ENCODE peak calls at places on chromosomes 7 and 10, in nine cellular contexts. V is neural progenitor cell, K is right atrium auricular region, E is tibial artery, U is omental fat pad, C is RWPE1, T is fibroblast of lung, O is heart left ventricle, D is endodermal cell. A is an unnamed sample.

GRCh38 chr10:68135362-68135761 is 26.1 kb downstream of the MYPN start:
- DNase-seq in U (no peak), C (no peak), D (no peak), T (peak; percentile 51), V (no peak), O (no peak), K (no peak), E (no peak), A (no peak)

GRCh38 chr10:47264797-47265281 is 35.2 kb upstream of the GDF10 start:
- DNase-seq in V (no peak), T (no peak), C (no peak), O (no peak), K (no peak), D (no peak), E (no peak), U (no peak), A (no peak)

GRCh38 chr10:5216801-5217200 is 20.2 kb downstream of the AKR1C4 start:
- DNase-seq in T (no peak), U (no peak), E (no peak), C (no peak), V (no peak), K (no peak), D (no peak), O (no peak), A (no peak)

GRCh38 chr10:98910048-98910447 is 325.6 kb downstream of the HPSE2 start:
- DNase-seq in T (peak; percentile 32), O (no peak), V (no peak), C (no peak), D (no peak), U (no peak), E (no peak), K (no peak), A (no peak)

GRCh38 chr7:45161138-45161537 is 3.5 kb downstream of the RAMP3 start:
- DNase-seq in V (no peak), E (no peak), C (no peak), D (no peak), K (no peak), T (no peak), U (no peak), O (no peak), A (no peak)

GRCh38 chr10:113493195-113493594 is 59.7 kb upstream of the HABP2 start:
- DNase-seq in D (no peak), U (no peak), K (no peak), V (no peak), O (no peak), C (peak; percentile 42), T (peak; percentile 1), E (no peak), A (no peak)

GRCh38 chr10:71326464-71326881 is 7.4 kb downstream of the SLC29A3 start:
- DNase-seq in V (no peak), C (no peak), O (no peak), U (no peak), K (no peak), T (no peak), E (no peak), D (no peak), A (no peak)

GRCh38 chr10:124768791-124769190 is 22.9 kb downstream of the EEF1AKMT2 start:
- DNase-seq in T (no peak), U (no peak), K (no peak), D (no peak), O (no peak), C (no peak), E (no peak), V (no peak), A (no peak)

GRCh38 chr10:1156921-1157614 is 100.9 kb downstream of the WDR37 start:
- DNase-seq in K (peak; percentile 13), V (no peak), D (no peak), T (no peak), C (no peak), E (peak; percentile 45), U (no peak), O (no peak), A (no peak)

GRCh38 chr10:33150146-33150545 is 184.3 kb downstream of the NRP1 start:
- DNase-seq in C (no peak), O (no peak), E (no peak), D (no peak), K (no peak), V (no peak), U (no peak), T (no peak), A (no peak)

GRCh38 chr10:124093076-124093773 is at the start of gene CHST15:
- DNase-seq in O (peak; percentile 38), T (peak; percentile 62), E (peak; percentile 81), U (no peak), C (peak; percentile 91), V (peak; percentile 87), K (peak; percentile 74), D (peak; percentile 95), A (peak; percentile 80)

GRCh38 chr10:3091346-3091787 is 24.0 kb downstream of the PFKP start:
- DNase-seq in V (no peak), O (no peak), T (peak; percentile 92), K (no peak), U (no peak), E (peak; percentile 79), C (peak; percentile 42), D (no peak), A (peak; percentile 91)

GRCh38 chr10:621500-621899 is 68.0 kb downstream of the DIP2C start:
- DNase-seq in E (no peak), K (no peak), C (no peak), O (no peak), D (no peak), T (no peak), V (no peak), U (no peak), A (no peak)

GRCh38 chr10:92834331-92834730 is 14.0 kb upstream of the EXOC6 start:
- DNase-seq in O (no peak), U (no peak), D (no peak), E (no peak), K (no peak), T (peak; percentile 44), C (no peak), V (no peak), A (no peak)

GRCh38 chr10:92844746-92845145 is 3.6 kb upstream of the EXOC6 start:
- DNase-seq in D (no peak), C (no peak), T (no peak), K (no peak), V (peak; percentile 26), O (no peak), U (no peak), E (no peak), A (no peak)

GRCh38 chr10:92837462-92837861 is 10.9 kb upstream of the EXOC6 start:
- DNase-seq in C (no peak), K (no peak), U (no peak), T (no peak), D (no peak), E (no peak), O (no peak), V (no peak), A (no peak)

GRCh38 chr10:92834981-92835380 is 13.3 kb upstream of the EXOC6 start:
- DNase-seq in E (no peak), U (no peak), C (peak; percentile 36), O (no peak), V (no peak), D (no peak), K (no peak), T (peak; percentile 71), A (no peak)

DNA sequence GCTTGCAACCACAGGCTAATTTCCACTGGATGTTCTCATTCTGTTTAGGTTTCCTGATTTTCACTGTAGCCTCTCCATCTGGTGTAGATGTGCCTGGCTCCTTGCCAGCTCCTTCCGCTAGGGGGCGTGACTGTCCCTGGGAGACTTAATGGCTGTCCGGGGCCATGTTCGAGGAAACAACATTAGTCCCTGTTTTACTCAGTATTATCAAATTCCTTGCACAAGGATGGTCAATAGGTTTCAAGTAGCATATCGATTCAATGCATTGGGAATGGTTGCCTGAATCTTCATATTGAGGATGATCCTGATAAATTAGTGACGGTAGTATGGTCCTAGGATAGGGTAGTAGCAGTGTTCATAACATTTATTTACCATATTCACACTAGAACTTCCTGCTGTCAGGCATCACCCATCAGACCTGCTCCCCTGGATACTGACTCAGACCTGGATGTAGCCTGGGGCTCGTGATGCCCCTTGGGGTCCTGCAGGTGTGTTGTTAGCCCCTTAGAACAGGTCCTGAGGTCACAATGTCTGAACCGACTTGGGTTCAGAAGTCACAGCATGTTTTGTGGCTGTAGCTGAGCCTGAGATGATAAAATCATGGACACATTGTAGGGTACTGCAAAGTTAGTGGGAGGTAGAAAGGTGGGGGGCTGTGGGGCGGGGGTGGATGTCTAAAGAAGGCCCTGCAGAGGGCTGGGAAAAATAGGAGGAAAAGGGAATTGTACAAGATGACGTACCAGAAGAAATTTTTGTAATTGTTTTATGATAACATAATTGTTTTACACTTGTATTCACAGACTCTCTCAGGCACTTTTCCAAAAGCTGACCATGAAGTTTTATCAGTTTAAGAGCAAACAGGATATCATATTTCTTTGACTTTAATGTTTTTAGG is 8.9 kb upstream of the EXOC6 start:
- DNase-seq in U (no peak), E (no peak), O (peak; percentile 69), K (no peak), D (peak; percentile 94), V (peak; percentile 70), C (peak; percentile 28), T (peak; percentile 68), A (peak; percentile 48)
- TF ChIP-seq CTCF in U (no peak), E (no peak), O (peak; percentile 26), K (peak; percentile 35), D (peak; percentile 94), V (peak; percentile 88), C (no peak), T (peak; percentile 8), A (peak; percentile 25)

DNA sequence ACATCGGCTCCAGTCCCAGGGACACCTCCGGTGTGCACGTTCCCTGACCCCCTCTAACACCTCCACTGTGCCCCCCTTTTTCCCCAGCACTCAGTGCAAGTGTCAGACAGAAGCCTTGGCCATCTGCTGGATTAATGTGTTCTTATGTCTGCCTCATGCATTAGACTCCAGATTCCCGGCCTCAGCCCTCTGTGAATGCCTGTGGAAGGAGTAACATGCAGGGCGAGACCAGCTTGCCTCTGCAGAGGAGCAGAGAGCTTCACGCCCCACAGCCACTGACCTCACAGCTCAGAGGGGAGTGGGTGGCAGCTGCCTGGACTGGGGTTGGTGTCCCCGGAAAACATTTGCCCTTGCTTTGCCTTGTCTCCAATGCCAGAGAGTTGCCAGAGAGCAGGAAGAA is 91.5 kb upstream of the CXCL12 start:
- DNase-seq in E (no peak), K (no peak), O (no peak), C (no peak), T (no peak), U (no peak), D (no peak), V (no peak), A (no peak)
- TF ChIP-seq CTCF in E (no peak), K (no peak), O (no peak), C (no peak), T (no peak), U (no peak), D (no peak), V (no peak), A (no peak)

GRCh38 chr7:29884399-29885272 is 78.3 kb downstream of the WIPF3 start:
- DNase-seq in E (no peak), O (no peak), C (peak; percentile 33), V (no peak), D (peak; percentile 90), U (no peak), K (no peak), T (no peak), A (no peak)
- TF ChIP-seq CTCF in E (no peak), O (no peak), C (no peak), V (peak; percentile 47), D (peak; percentile 58), U (no peak), K (no peak), T (no peak), A (no peak)

GRCh38 chr7:132500727-132501410 is 75.4 kb downstream of the PLXNA4 start:
- DNase-seq in K (peak; percentile 93), D (peak; percentile 84), C (no peak), V (peak; percentile 48), O (peak; percentile 64), U (peak; percentile 35), E (peak; percentile 83), T (peak; percentile 74), A (peak; percentile 36)
- TF ChIP-seq CTCF in K (peak; percentile 60), D (peak; percentile 74), C (no peak), V (peak; percentile 48), O (peak; percentile 52), U (no peak), E (peak; percentile 19), T (peak; percentile 62), A (no peak)